ENCODE peak calls at places on chromosomes 5 and 9, in four cellular contexts. I, T, U and O are unnamed samples.

GRCh38 chr5:27472875-27473274 is 434.5 kb upstream of the CDH9 start:
- DNase-seq in I (no peak), T (no peak), U (no peak), O (no peak)

GRCh38 chr5:149687789-149688188 is 42.3 kb upstream of the PPARGC1B start:
- DNase-seq in I (no peak), T (no peak), U (no peak), O (no peak)

GRCh38 chr5:181203093-181203711 is 1.8 kb downstream of the TRIM7 start:
- DNase-seq in I (no peak), T (no peak), U (no peak), O (no peak)

GRCh38 chr9:126985870-126986498 is 71.4 kb downstream of the RALGPS1 start:
- DNase-seq in I (peak), T (no peak), U (peak), O (peak)

GRCh38 chr5:106311230-106311629 is 1359.5 kb downstream of the EFNA5 start:
- DNase-seq in I (no peak), T (no peak), U (no peak), O (no peak)

GRCh38 chr9:111959468-111959941 is 62.9 kb downstream of the UGCG start:
- DNase-seq in I (no peak), T (peak), U (no peak), O (no peak)

GRCh38 chr5:132102101-132102701 is 28.6 kb downstream of the CSF2 start:
- DNase-seq in I (no peak), T (no peak), U (no peak), O (no peak)

GRCh38 chr9:131227112-131228058 is 48.9 kb downstream of the FAM78A start:
- DNase-seq in I (peak), T (no peak), U (no peak), O (peak)

GRCh38 chr9:106953166-106953565 is 90.2 kb downstream of the ZNF462 start:
- DNase-seq in I (no peak), T (no peak), U (no peak), O (no peak)

GRCh38 chr5:548256-548655 is 24.0 kb upstream of the SLC9A3 start:
- DNase-seq in I (no peak), T (no peak), U (no peak), O (no peak)

GRCh38 chr9:121498487-121499176 is 1.0 kb downstream of the GGTA1 start:
- DNase-seq in I (peak), T (peak), U (no peak), O (no peak)